ENCODE peak calls at places on chromosomes 12 and 14, in seven cellular contexts. G is HTR-8/SVneo; R is adipocyte; K is NCI-H345; W is activated naive CD4-positive, alpha-beta T cell treated with anti-CD3 and anti-CD28 coated beads, Interleukin-2, amount 10 ng/mL, durations not matched to agents 7 days and 5 days; Y is hepatocyte; N is H4. O is an unnamed sample.

GRCh38 chr12:118135788-118136558 is at the start of gene PEBP1:
- DNase-seq in R (peak), N (peak), K (peak), G (peak), W (peak), Y (peak), O (peak)

GRCh38 chr14:76022991-76023390 is 37.4 kb downstream of the IFT43 start:
- DNase-seq in W (no peak), G (no peak), K (no peak), N (no peak), R (no peak), Y (no peak), O (no peak)

GRCh38 chr12:70661762-70662161 is 24.5 kb upstream of the PTPRB start:
- DNase-seq in Y (no peak), G (peak), R (peak), W (no peak), N (no peak), K (no peak), O (no peak)

GRCh38 chr12:22255097-22255496 is 79.4 kb downstream of the ST8SIA1 start:
- DNase-seq in W (no peak), N (no peak), R (peak), G (no peak), Y (peak), K (no peak), O (no peak)

GRCh38 chr14:74575507-74575906 is 36.5 kb downstream of the LTBP2 start:
- DNase-seq in G (no peak), W (no peak), K (no peak), N (no peak), R (no peak), Y (no peak), O (no peak)

GRCh38 chr12:53938276-53939140 is at the start of gene HOXC13:
- DNase-seq in W (no peak), G (peak), N (peak), Y (peak), R (no peak), K (peak), O (peak)

GRCh38 chr12:39587247-39587646 is 32.4 kb downstream of the ABCD2 start:
- DNase-seq in R (no peak), W (peak), Y (no peak), N (peak), K (no peak), G (no peak), O (no peak)

GRCh38 chr12:39946361-39946948 is 159.4 kb downstream of the SLC2A13 start:
- DNase-seq in G (no peak), R (no peak), Y (no peak), N (no peak), W (no peak), K (no peak), O (no peak)

GRCh38 chr12:25151476-25151875 is 43.5 kb downstream of the DNAI7 start:
- DNase-seq in Y (peak), N (peak), W (no peak), K (no peak), G (peak), R (peak), O (no peak)

GRCh38 chr12:120367252-120367923 is 1.6 kb downstream of the MSI1 start:
- DNase-seq in K (peak), R (peak), G (no peak), W (no peak), Y (peak), N (no peak), O (peak)

GRCh38 chr12:93032748-93033147 is 103.7 kb upstream of the EEA1 start:
- DNase-seq in G (no peak), Y (no peak), N (no peak), W (no peak), K (no peak), R (peak), O (no peak)

GRCh38 chr12:112942572-112942971 is 4.3 kb downstream of the OAS3 start:
- DNase-seq in G (no peak), W (no peak), N (no peak), Y (no peak), R (no peak), K (no peak), O (no peak)

GRCh38 chr14:63438065-63438757 is 105.0 kb downstream of the PPP2R5E start:
- DNase-seq in Y (peak), G (peak), W (peak), K (no peak), N (peak), R (peak), O (no peak)

GRCh38 chr12:107801150-107801549 is 26.6 kb downstream of the ASCL4 start:
- DNase-seq in N (peak), Y (no peak), W (no peak), K (no peak), R (peak), G (no peak), O (no peak)

GRCh38 chr12:50084775-50085614 is at the start of gene SMARCD1:
- DNase-seq in Y (peak), R (peak), N (peak), K (peak), W (peak), G (peak), O (peak)

GRCh38 chr14:58864751-58865519 is 227.2 kb downstream of the DACT1 start:
- DNase-seq in Y (peak), K (no peak), W (no peak), G (peak), N (peak), R (peak), O (no peak)

GRCh38 chr12:31772685-31773222 is 43.9 kb upstream of the AMN1 start:
- DNase-seq in W (no peak), G (no peak), N (no peak), R (no peak), K (no peak), Y (no peak), O (no peak)

GRCh38 chr14:59787045-59787674 is 83.4 kb downstream of the RTN1 start:
- DNase-seq in G (no peak), W (no peak), R (no peak), Y (no peak), K (no peak), N (no peak), O (no peak)

GRCh38 chr14:68809524-68809923 is 16.7 kb upstream of the ZFP36L1 start:
- DNase-seq in Y (no peak), N (no peak), R (no peak), W (no peak), G (no peak), K (no peak), O (no peak)

GRCh38 chr12:92603741-92604432 is 98.9 kb upstream of the PLEKHG7 start:
- DNase-seq in N (no peak), K (no peak), G (no peak), R (no peak), Y (no peak), W (no peak), O (no peak)